ENCODE peak calls at places on chromosome 11, in eight cellular contexts. O is iPS-NIHi11; P is Jurkat, Clone E6-1; G is CD8-positive, alpha-beta T cell; E is AG09319; C is hippocampal formation; D is RPMI7951; N is frontal cortex. M is an unnamed sample.
A peak's percentile ranks its signal among the peaks of the same experiment; 100 is the strongest.

GRCh38 chr11:101241160-101241795 is 111.7 kb upstream of the PGR start:
- DNase-seq in O (no peak), P (no peak), G (no peak), E (no peak), C (no peak), D (no peak), N (no peak), M (no peak)

GRCh38 chr11:114183041-114183511 is 113.1 kb upstream of the NNMT start:
- DNase-seq in O (no peak), P (peak; percentile 89), G (peak; percentile 54), E (no peak), C (no peak), D (no peak), N (no peak), M (peak; percentile 59)

GRCh38 chr11:1384206-1384965 is 5.3 kb upstream of the BRSK2 start:
- DNase-seq in O (no peak), P (no peak), G (no peak), E (no peak), C (no peak), D (no peak), N (no peak), M (no peak)

GRCh38 chr11:19953909-19954308 is 206.4 kb downstream of the DBX1 start:
- DNase-seq in O (peak; percentile 35), P (no peak), G (no peak), E (no peak), C (peak; percentile 22), D (peak; percentile 84), N (peak; percentile 51), M (no peak)

GRCh38 chr11:86491048-86491447 is 116.4 kb downstream of the CCDC81 start:
- DNase-seq in O (no peak), P (no peak), G (no peak), E (no peak), C (no peak), D (no peak), N (no peak), M (no peak)

GRCh38 chr11:118232659-118233058 is 7.8 kb upstream of the JAML start:
- DNase-seq in O (no peak), P (no peak), G (no peak), E (no peak), C (no peak), D (no peak), N (no peak), M (no peak)

GRCh38 chr11:47861762-47862161 is 13.6 kb upstream of the NUP160 start:
- DNase-seq in O (no peak), P (no peak), G (no peak), E (peak; percentile 47), C (no peak), D (peak; percentile 87), N (no peak), M (no peak)

GRCh38 chr11:59511675-59512074 is 336 bp downstream of the OR4D9 start:
- DNase-seq in O (no peak), P (no peak), G (no peak), E (no peak), C (no peak), D (no peak), N (no peak), M (no peak)

GRCh38 chr11:69001301-69002081 is 11.6 kb downstream of the MRGPRF start:
- DNase-seq in O (no peak), P (no peak), G (no peak), E (no peak), C (no peak), D (no peak), N (no peak), M (no peak)

GRCh38 chr11:12724301-12725046 is 50.3 kb downstream of the TEAD1 start:
- DNase-seq in O (peak; percentile 85), P (no peak), G (no peak), E (peak; percentile 57), C (no peak), D (peak; percentile 92), N (peak; percentile 34), M (no peak)

GRCh38 chr11:65225284-65226102 is 36.3 kb upstream of the POLA2 start:
- DNase-seq in O (peak; percentile 80), P (no peak), G (peak; percentile 41), E (peak; percentile 22), C (peak; percentile 22), D (peak; percentile 62), N (peak; percentile 74), M (peak; percentile 55)

GRCh38 chr11:116543099-116543498 is 229.7 kb downstream of the BUD13 start:
- DNase-seq in O (no peak), P (no peak), G (no peak), E (no peak), C (no peak), D (no peak), N (no peak), M (no peak)

GRCh38 chr11:76835928-76836612 is 24.6 kb upstream of the ACER3 start:
- DNase-seq in O (no peak), P (no peak), G (no peak), E (peak; percentile 93), C (no peak), D (peak; percentile 99), N (no peak), M (no peak)

M was measured in CD4-positive, alpha-beta T cell.